ENCODE peak calls at places on chromosomes 4 and X, in eight cellular contexts. D is hepatocyte, I is adipocyte, K is SK-N-SH, W is PC-3, J is A549, R is prostate gland, H is adrenal gland. M is an unnamed sample. For H3K4me1, the result is how much of the 10 kb centered on the place peaks cover.

GRCh38 chrX:5236096-5236495 is 992.6 kb downstream of the NLGN4X start:
- DNase-seq in W (peak), R (no peak), D (peak), J (peak), H (no peak), K (peak), I (no peak), M (no peak)

GRCh38 chr4:120070191-120070590 is 3.5 kb upstream of the MAD2L1 start:
- DNase-seq in H (no peak), D (no peak), R (no peak), K (no peak), W (no peak), J (no peak), I (peak), M (peak)

GRCh38 chrX:45598841-45599240 is 398.2 kb upstream of the DIPK2B start:
- DNase-seq in W (no peak), D (no peak), R (no peak), H (no peak), I (peak), J (no peak), K (no peak), M (no peak)

GRCh38 chrX:15567886-15568616 is 32.7 kb downstream of the ACE2 start:
- DNase-seq in I (peak), D (peak), K (no peak), R (no peak), W (peak), H (no peak), J (no peak), M (peak)

GRCh38 chrX:48573690-48574269 is 504 bp upstream of the RBM3 start:
- DNase-seq in D (peak), K (peak), J (peak), H (peak), I (no peak), R (no peak), W (no peak), M (peak)

GRCh38 chrX:43964936-43965335 is 8.3 kb downstream of the NDP start:
- DNase-seq in I (no peak), J (no peak), W (peak), K (no peak), R (no peak), D (no peak), H (no peak), M (peak)

GRCh38 chr4:56990109-56990508 is 11.4 kb downstream of the POLR2B start:
- DNase-seq in D (no peak), W (peak), I (peak), R (no peak), H (no peak), K (no peak), J (no peak), M (no peak)

GRCh38 chr4:36467670-36468069 is 186.3 kb downstream of the DTHD1 start:
- DNase-seq in W (no peak), D (no peak), R (no peak), I (no peak), H (no peak), K (no peak), J (no peak), M (no peak)

GRCh38 chrX:107226766-107227165 is 20.4 kb downstream of the DNAAF6 start:
- DNase-seq in K (peak), D (no peak), H (no peak), R (no peak), W (no peak), I (no peak), J (no peak), M (no peak)

GRCh38 chr4:168605411-168605810 is 108.6 kb downstream of the PALLD start:
- DNase-seq in J (no peak), W (peak), H (no peak), I (peak), R (no peak), D (no peak), K (no peak), M (peak)
- H3K4me1 ChIP-seq in J (under half), W (under half), H (under half), I (under half), R (under half), D (under half), K (under half), M (under half)

GRCh38 chr4:118972167-118972566 is 83.5 kb downstream of the SYNPO2 start:
- DNase-seq in K (no peak), H (no peak), W (no peak), I (no peak), D (no peak), R (no peak), J (no peak), M (no peak)
- H3K4me1 ChIP-seq in K (under half), H (under half), W (under half), I (under half), D (under half), R (under half), J (under half), M (under half)

GRCh38 chr4:8127051-8127798 is 31.4 kb downstream of the ABLIM2 start:
- DNase-seq in W (no peak), D (no peak), R (no peak), J (no peak), K (no peak), I (no peak), H (no peak), M (no peak)
- H3K4me1 ChIP-seq in W (under half), D (under half), R (under half), J (under half), K (under half), I (under half), H (under half), M (under half)

DNA sequence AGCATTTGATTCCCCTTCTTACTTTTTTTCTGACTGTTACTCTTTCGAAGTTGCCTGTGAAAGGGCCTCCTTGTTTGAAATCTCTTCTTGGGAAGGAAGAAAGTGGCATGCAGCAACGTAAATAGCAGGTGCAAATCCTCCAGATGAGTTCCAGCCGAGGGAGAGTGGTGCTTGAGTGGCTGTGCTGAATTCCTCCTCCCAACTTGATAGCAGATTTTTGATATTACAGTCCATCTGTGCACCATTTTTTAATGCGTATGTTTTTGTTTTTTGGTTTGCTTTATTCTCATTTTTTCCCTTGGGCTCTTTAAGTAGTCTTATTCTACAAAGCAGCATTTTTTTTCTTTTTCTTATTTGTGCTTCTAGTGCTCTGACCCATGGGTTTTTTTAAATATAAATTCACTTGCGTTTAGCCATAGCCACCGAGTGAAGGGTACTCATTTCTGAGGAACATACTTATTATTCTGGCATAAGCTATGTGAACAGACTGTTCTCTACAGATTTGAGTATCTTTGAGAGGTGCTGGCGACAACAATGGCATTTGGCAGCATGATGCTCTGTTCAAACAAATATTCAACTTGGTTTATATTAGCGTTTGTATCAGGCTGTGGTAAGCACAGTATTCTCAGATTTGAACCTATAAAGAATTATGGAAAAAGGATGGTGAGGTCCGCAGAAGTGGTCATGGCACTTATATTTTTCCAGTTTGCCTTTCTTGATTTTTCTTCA is 108.9 kb upstream of the LIMCH1 start:
- DNase-seq in J (no peak), K (no peak), D (no peak), I (no peak), W (no peak), H (no peak), R (peak), M (no peak)
- H3K4me1 ChIP-seq in J (half or more), K (under half), D (under half), I (under half), W (under half), H (half or more), R (under half), M (under half)

GRCh38 chr4:25928320-25928955 is 14.4 kb downstream of the SMIM20 start:
- DNase-seq in R (no peak), J (no peak), H (no peak), K (no peak), I (no peak), W (no peak), D (no peak), M (no peak)

GRCh38 chr4:25928956-25929336 is 14.9 kb downstream of the SMIM20 start:
- DNase-seq in W (no peak), R (no peak), D (no peak), J (no peak), K (no peak), H (no peak), I (peak), M (peak)

GRCh38 chr4:25925486-25926201 is 11.6 kb downstream of the SMIM20 start:
- DNase-seq in J (peak), D (peak), H (no peak), K (peak), I (peak), R (no peak), W (peak), M (peak)

GRCh38 chr4:25927361-25928040 is 13.5 kb downstream of the SMIM20 start:
- DNase-seq in W (no peak), I (no peak), K (no peak), R (no peak), H (no peak), J (no peak), D (no peak), M (no peak)

DNA sequence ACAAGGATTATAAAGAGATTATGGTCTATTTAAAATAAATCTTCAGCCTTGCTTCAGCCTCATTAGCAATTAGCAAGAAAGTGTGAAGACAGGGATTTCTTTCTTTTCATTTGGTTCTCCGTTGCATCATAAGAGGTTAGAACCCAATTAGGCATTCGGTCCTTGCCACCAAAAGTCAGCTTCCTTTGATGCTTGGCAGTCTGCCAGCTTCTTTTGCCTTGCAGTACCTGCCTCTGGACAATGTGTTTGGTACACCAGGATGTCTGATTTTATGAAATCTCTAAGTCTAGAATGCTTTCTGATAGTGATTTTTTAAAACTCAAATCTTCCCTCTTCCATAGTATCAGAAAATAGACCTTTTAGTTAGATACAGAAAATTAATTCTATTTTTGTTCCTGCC is 12.5 kb downstream of the SMIM20 start:
- DNase-seq in D (no peak), H (no peak), K (no peak), W (peak), R (no peak), I (no peak), J (no peak), M (no peak)
- H3K4me1 ChIP-seq in D (under half), H (under half), K (under half), W (under half), R (under half), I (under half), J (under half), M (under half)

GRCh38 chr4:87018751-87019150 is 83.9 kb downstream of the AFF1 start:
- DNase-seq in I (no peak), W (no peak), R (no peak), H (no peak), J (no peak), D (no peak), K (no peak), M (no peak)

GRCh38 chr4:87014284-87014782 is 79.5 kb downstream of the AFF1 start:
- DNase-seq in W (peak), H (no peak), K (no peak), J (no peak), I (peak), D (no peak), R (no peak), M (peak)

GRCh38 chr4:87019898-87020297 is 85.1 kb downstream of the AFF1 start:
- DNase-seq in I (no peak), J (no peak), K (no peak), R (no peak), D (no peak), W (no peak), H (no peak), M (no peak)

GRCh38 chr4:87019243-87019817 is 84.5 kb downstream of the AFF1 start:
- DNase-seq in D (no peak), I (no peak), K (no peak), W (no peak), R (no peak), H (no peak), J (no peak), M (no peak)

DNA sequence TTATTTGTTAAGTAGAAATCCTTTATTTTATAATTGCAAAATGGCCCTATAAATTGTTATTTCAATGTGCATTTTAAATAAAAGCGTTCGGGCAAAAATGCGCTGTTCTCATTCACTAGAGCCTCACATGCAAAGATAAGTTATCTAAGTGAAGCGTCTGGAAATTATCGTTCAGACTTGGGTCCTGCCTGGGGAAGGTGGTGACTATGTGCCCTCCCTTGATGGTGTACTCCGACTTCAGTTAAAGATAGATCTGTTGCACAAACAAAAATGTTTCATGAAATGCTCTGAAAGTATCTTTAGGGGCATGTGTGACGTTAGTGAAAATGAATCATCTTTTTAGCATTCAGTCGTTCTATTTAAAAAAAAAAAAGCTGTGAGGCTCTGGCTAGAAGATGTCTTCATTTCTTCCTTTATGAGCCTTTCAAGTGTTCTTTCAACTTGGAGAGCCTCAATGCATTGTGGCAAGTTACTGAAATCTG is 82.8 kb downstream of the AFF1 start:
- DNase-seq in R (no peak), W (no peak), D (peak), I (peak), J (no peak), H (no peak), K (no peak), M (no peak)
- H3K4me1 ChIP-seq in R (under half), W (under half), D (under half), I (under half), J (half or more), H (half or more), K (under half), M (under half)

GRCh38 chr4:99506781-99507180 is 4.0 kb upstream of the C4orf17 start:
- DNase-seq in H (no peak), J (no peak), I (no peak), R (no peak), D (peak), K (no peak), W (peak), M (no peak)
- H3K4me1 ChIP-seq in H (under half), J (under half), I (under half), R (under half), D (under half), K (under half), W (under half), M (under half)

DNA sequence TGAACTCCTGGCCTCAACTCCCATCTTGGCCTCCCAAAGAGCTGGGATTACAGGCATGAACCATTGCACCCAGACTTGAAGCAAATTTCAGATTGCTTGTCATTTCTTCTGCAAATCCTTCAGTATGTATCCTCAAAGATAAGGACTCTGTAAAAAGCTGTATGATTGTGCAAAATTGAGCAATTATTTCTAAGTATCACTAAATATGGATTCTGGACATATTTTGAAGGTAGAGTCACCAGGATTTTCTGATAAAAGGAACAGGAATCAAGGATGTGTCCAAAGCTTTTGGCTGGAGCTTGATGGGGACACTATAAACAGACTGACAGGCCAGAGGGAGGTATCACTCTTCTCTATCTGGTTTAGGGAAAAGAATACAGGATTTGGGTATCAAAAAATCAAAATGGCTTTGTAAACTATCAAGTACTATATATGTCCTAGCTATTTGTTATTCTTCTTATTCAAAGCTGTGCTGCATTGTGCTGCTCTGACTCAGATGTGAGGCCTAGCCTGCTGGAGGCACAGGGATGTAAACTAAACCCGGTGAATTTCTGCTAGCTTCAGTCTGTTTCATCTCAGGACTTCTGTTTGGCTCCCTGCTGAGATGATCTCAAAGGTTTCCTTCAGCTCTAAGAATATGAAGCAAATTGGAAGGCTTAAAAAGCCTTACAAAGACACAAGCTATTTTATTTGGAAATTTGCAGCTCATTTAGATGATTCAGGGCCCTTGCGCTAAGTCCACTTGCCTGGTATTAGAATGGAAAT is 8.3 kb downstream of the RPS4X start:
- DNase-seq in I (peak), W (no peak), D (peak), K (no peak), J (no peak), R (no peak), H (no peak), M (no peak)
- H3K4me1 ChIP-seq in I (under half), W (under half), D (under half), K (under half), J (half or more), R (under half), H (under half), M (under half)

GRCh38 chr4:7910721-7911015 is 29.0 kb downstream of the AFAP1 start:
- DNase-seq in K (no peak), I (no peak), R (no peak), D (no peak), H (no peak), W (no peak), J (no peak), M (no peak)

GRCh38 chr4:7909463-7909862 is 30.2 kb downstream of the AFAP1 start:
- DNase-seq in W (peak), R (no peak), K (no peak), D (no peak), J (no peak), I (peak), H (no peak), M (no peak)

GRCh38 chr4:7912826-7913225 is 26.8 kb downstream of the AFAP1 start:
- DNase-seq in D (no peak), R (no peak), W (no peak), I (no peak), K (no peak), J (no peak), H (no peak), M (no peak)

GRCh38 chr4:7909966-7910720 is 29.5 kb downstream of the AFAP1 start:
- DNase-seq in W (peak), J (no peak), D (no peak), H (no peak), R (no peak), K (no peak), I (peak), M (no peak)

DNA sequence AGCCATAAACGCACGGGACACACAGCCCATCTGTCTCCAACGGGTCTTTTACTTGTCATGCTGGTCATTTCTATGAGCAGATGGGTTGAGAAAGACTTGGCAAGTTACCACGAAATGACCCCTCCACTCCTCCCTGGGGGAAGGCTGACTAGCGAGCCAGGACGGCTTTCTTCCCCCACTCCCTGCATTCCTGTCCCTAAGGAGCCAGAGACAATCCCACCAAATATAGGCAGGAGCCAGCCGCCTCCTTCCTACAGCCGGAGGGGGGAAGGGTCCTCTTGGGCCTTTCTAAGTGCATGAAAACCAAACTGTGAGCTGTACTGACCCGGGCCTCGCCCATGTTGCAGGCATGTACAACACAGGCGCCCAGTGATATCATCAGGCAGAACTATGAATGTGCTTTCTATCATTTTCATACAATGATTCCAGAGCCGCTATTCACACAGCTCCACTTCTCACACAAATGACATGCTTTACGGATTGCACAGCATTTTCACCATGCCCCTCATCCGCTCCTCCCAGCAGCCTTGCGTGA is 28.6 kb downstream of the AFAP1 start:
- DNase-seq in I (peak), H (no peak), D (peak), W (no peak), J (no peak), R (no peak), K (peak), M (no peak)
- H3K4me1 ChIP-seq in I (half or more), H (under half), D (under half), W (under half), J (half or more), R (under half), K (half or more), M (half or more)

M was measured in endothelial cell of umbilical vein.